ENCODE peak calls at places on chromosome 11, in ten cellular contexts. Z is stimulated activated CD4-positive, alpha-beta T cell treated with anti-CD3 and anti-CD28 coated beads, Interleukin-1b, Interleukin-23, amount 100 ng/mL, for 4 hours; O is effector CD4-positive, alpha-beta T cell; Q is AG09309; G is OCI-LY7; K is stimulated activated naive CD8-positive, alpha-beta T cell treated with anti-CD3 and anti-CD28 coated beads, Interleukin-15, Interleukin-2, amounts not matched to agents 100 U/mL and 50 U/mL, for 24 hours; B is NCI-H1105; F is lower leg skin; D is transverse colon; I is Right ventricle myocardium inferior. W is an unnamed sample.

GRCh38 chr11:17613983-17614382 is 66.9 kb downstream of the OTOG start:
- DNase-seq in Z (no peak), O (no peak), Q (no peak), G (no peak), K (no peak), B (no peak), F (peak), D (no peak), I (peak), W (no peak)

GRCh38 chr11:17798253-17798652 is 63.7 kb downstream of the KCNC1 start:
- DNase-seq in Z (no peak), O (no peak), Q (no peak), G (no peak), K (no peak), B (no peak), F (no peak), D (no peak), I (no peak), W (no peak)

GRCh38 chr11:10293423-10294288 is at the start of gene SBF2:
- DNase-seq in Z (peak), O (peak), Q (no peak), G (peak), K (peak), B (peak), F (peak), D (peak), I (peak), W (peak)

GRCh38 chr11:128207861-128208321 is 379.5 kb downstream of the ETS1 start:
- DNase-seq in Z (no peak), O (no peak), Q (peak), G (no peak), K (no peak), B (no peak), F (no peak), D (no peak), I (no peak), W (no peak)

GRCh38 chr11:123202155-123202714 is 7.2 kb upstream of the CLMP start:
- DNase-seq in Z (no peak), O (no peak), Q (no peak), G (no peak), K (no peak), B (no peak), F (peak), D (peak), I (no peak), W (no peak)

GRCh38 chr11:76232026-76232665 is 25.8 kb upstream of the WNT11 start:
- DNase-seq in Z (no peak), O (peak), Q (no peak), G (peak), K (peak), B (no peak), F (no peak), D (peak), I (no peak), W (no peak)

GRCh38 chr11:123490527-123490926 is 60.5 kb downstream of the GRAMD1B start:
- DNase-seq in Z (no peak), O (no peak), Q (no peak), G (no peak), K (no peak), B (no peak), F (no peak), D (no peak), I (no peak), W (no peak)

GRCh38 chr11:111963786-111964385 is 26.7 kb downstream of the DIXDC1 start:
- DNase-seq in Z (no peak), O (no peak), Q (no peak), G (no peak), K (no peak), B (no peak), F (no peak), D (no peak), I (no peak), W (no peak)

GRCh38 chr11:108732395-108732794 is 67.5 kb downstream of the DDX10 start:
- DNase-seq in Z (no peak), O (no peak), Q (no peak), G (no peak), K (no peak), B (peak), F (no peak), D (no peak), I (no peak), W (no peak)

GRCh38 chr11:11940551-11940950 is 67.9 kb downstream of the DKK3 start:
- DNase-seq in Z (no peak), O (no peak), Q (no peak), G (no peak), K (no peak), B (no peak), F (no peak), D (no peak), I (no peak), W (no peak)

W was measured in HuH-7.